ENCODE peak calls at places on chromosome 15, in five cellular contexts. D, T, J, Y and S are unnamed samples.

GRCh38 chr15:67177750-67178149 is 76.7 kb downstream of the AAGAB start:
- DNase-seq in D (no peak), T (peak), J (peak), Y (no peak), S (peak)

GRCh38 chr15:71066983-71067382 is 48.3 kb upstream of the THSD4 start:
- DNase-seq in D (no peak), T (peak), J (peak), Y (no peak), S (peak)

GRCh38 chr15:76169013-76169412 is 109.2 kb downstream of the TMEM266 start:
- DNase-seq in D (no peak), T (no peak), J (no peak), Y (no peak), S (peak)

GRCh38 chr15:31483053-31483923 is 156.7 kb downstream of the KLF13 start:
- DNase-seq in D (no peak), T (no peak), J (no peak), Y (no peak), S (no peak)

GRCh38 chr15:20341901-20342605 is 199.5 kb downstream of the GOLGA6L6 start:
- DNase-seq in D (peak), T (peak), J (no peak), Y (no peak), S (no peak)

GRCh38 chr15:77144492-77145070 is 73.7 kb upstream of the TSPAN3 start:
- DNase-seq in D (no peak), T (peak), J (peak), Y (peak), S (peak)

GRCh38 chr15:78037779-78038305 is 39.7 kb downstream of the TBC1D2B start:
- DNase-seq in D (no peak), T (no peak), J (no peak), Y (no peak), S (no peak)

GRCh38 chr15:71304681-71305080 is 189.4 kb downstream of the THSD4 start:
- DNase-seq in D (no peak), T (peak), J (no peak), Y (no peak), S (peak)

GRCh38 chr15:89103481-89104171 is 15.4 kb downstream of the ABHD2 start:
- DNase-seq in D (no peak), T (no peak), J (no peak), Y (no peak), S (no peak)

GRCh38 chr15:68460166-68460565 is 28.2 kb upstream of the ITGA11 start:
- DNase-seq in D (no peak), T (no peak), J (no peak), Y (no peak), S (no peak)

GRCh38 chr15:58165661-58166060 is 27.5 kb downstream of the AQP9 start:
- DNase-seq in D (no peak), T (no peak), J (peak), Y (peak), S (peak)

GRCh38 chr15:87419341-87419740 is 837.2 kb downstream of the NTRK3 start:
- DNase-seq in D (no peak), T (peak), J (no peak), Y (no peak), S (no peak)

GRCh38 chr15:86236721-86237121 is 157.1 kb downstream of the AGBL1 start:
- DNase-seq in D (no peak), T (no peak), J (no peak), Y (no peak), S (no peak)

GRCh38 chr15:47762621-47763020 is 45.3 kb downstream of the SEMA6D start:
- DNase-seq in D (no peak), T (no peak), J (no peak), Y (no peak), S (no peak)

GRCh38 chr15:85128636-85129035 is 147.0 kb downstream of the PDE8A start:
- DNase-seq in D (no peak), T (peak), J (peak), Y (no peak), S (no peak)

GRCh38 chr15:92430067-92430435 is 36.4 kb downstream of the ST8SIA2 start:
- DNase-seq in D (no peak), T (peak), J (peak), Y (peak), S (no peak)

GRCh38 chr15:39592500-39592899 is 11.6 kb downstream of the THBS1 start:
- DNase-seq in D (no peak), T (peak), J (no peak), Y (peak), S (peak)

GRCh38 chr15:99423186-99424130 is 142.3 kb upstream of the MEF2A start:
- DNase-seq in D (no peak), T (no peak), J (no peak), Y (no peak), S (no peak)

GRCh38 chr15:40243126-40243810 is 4.4 kb downstream of the PAK6 start:
- DNase-seq in D (no peak), T (no peak), J (no peak), Y (no peak), S (no peak)

GRCh38 chr15:29089731-29090616 is 179.6 kb downstream of the NSMCE3 start:
- DNase-seq in D (no peak), T (no peak), J (peak), Y (peak), S (peak)

GRCh38 chr15:63491116-63491817 is 13.1 kb upstream of the USP3 start:
- DNase-seq in D (no peak), T (peak), J (no peak), Y (no peak), S (no peak)

GRCh38 chr15:25056484-25057429 is 102.0 kb downstream of the SNRPN start:
- DNase-seq in D (peak), T (no peak), J (no peak), Y (no peak), S (no peak)
- TF ChIP-seq CTCF in D (no peak), T (no peak), J (no peak), Y (no peak), S (no peak)

GRCh38 chr15:73928241-73928579 is 1.9 kb downstream of the LOXL1 start:
- DNase-seq in D (no peak), T (no peak), J (no peak), Y (no peak), S (no peak)
- H3K4me3 ChIP-seq in D (peak), T (peak), J (peak), Y (peak), S (peak)

GRCh38 chr15:101538996-101539395 is 49.5 kb upstream of the PCSK6 start:
- DNase-seq in D (peak), T (no peak), J (no peak), Y (no peak), S (no peak)

GRCh38 chr15:101539492-101539891 is 50.0 kb upstream of the PCSK6 start:
- DNase-seq in D (peak), T (no peak), J (no peak), Y (no peak), S (no peak)

GRCh38 chr15:101539930-101540329 is 50.4 kb upstream of the PCSK6 start:
- DNase-seq in D (peak), T (no peak), J (no peak), Y (no peak), S (no peak)

GRCh38 chr15:101541501-101542292 is 52.2 kb upstream of the PCSK6 start:
- DNase-seq in D (no peak), T (no peak), J (no peak), Y (no peak), S (no peak)

DNA sequence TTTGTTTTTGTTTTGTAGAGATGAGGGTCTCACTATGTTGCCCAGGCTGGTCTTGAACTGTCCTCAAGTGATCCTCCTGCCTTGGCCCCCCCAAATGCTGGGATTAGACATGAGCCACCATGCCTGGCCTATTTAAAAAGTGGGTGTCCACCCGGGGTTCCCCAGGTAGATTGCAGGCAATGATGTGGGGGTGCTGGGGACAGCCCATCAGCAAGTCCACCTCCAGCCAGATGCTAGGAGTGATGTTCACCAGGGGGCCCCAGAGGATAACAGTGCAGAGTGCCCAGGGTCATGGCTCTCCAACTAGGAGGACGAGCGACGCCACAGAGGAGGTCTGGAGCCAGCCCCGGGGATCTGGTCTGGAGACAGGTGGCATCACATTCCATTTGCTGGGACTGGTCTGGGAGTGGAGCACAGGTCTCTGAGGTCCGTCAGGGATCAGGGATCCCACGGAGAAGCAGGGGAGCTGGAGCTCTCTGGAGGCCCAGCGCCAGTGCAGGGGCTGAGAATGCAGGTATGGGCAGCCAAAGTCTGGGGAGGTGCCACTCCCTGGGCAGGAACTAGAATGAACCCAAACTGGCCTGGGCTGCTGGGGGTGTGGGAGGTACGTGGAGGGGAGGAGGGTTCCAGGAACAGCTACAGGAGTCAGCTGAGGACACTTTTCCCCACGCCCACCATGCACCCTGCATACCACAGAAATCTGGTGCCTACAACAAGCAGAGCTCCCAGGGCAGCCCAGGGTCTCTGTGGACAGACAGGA is 51.2 kb upstream of the PCSK6 start:
- DNase-seq in D (no peak), T (no peak), J (no peak), Y (no peak), S (no peak)
- TF ChIP-seq CTCF in D (no peak), T (no peak), J (no peak), Y (no peak), S (no peak)

GRCh38 chr15:90868261-90868689 is at the start of gene FURIN:
- DNase-seq in D (no peak), T (no peak), J (no peak), Y (no peak), S (no peak)

GRCh38 chr15:90869140-90869541 is 753 bp downstream of the FURIN start:
- DNase-seq in D (no peak), T (no peak), J (no peak), Y (no peak), S (no peak)

GRCh38 chr15:90870354-90871096 is 2.1 kb downstream of the FURIN start:
- DNase-seq in D (no peak), T (no peak), J (peak), Y (peak), S (peak)

GRCh38 chr15:90871097-90871715 is 2.8 kb downstream of the FURIN start:
- DNase-seq in D (no peak), T (peak), J (no peak), Y (peak), S (no peak)

GRCh38 chr15:90869601-90870353 is 1.4 kb downstream of the FURIN start:
- DNase-seq in D (peak), T (peak), J (peak), Y (peak), S (peak)
- H3K4me3 ChIP-seq in D (peak), T (no peak), J (no peak), Y (no peak), S (peak)

DNA sequence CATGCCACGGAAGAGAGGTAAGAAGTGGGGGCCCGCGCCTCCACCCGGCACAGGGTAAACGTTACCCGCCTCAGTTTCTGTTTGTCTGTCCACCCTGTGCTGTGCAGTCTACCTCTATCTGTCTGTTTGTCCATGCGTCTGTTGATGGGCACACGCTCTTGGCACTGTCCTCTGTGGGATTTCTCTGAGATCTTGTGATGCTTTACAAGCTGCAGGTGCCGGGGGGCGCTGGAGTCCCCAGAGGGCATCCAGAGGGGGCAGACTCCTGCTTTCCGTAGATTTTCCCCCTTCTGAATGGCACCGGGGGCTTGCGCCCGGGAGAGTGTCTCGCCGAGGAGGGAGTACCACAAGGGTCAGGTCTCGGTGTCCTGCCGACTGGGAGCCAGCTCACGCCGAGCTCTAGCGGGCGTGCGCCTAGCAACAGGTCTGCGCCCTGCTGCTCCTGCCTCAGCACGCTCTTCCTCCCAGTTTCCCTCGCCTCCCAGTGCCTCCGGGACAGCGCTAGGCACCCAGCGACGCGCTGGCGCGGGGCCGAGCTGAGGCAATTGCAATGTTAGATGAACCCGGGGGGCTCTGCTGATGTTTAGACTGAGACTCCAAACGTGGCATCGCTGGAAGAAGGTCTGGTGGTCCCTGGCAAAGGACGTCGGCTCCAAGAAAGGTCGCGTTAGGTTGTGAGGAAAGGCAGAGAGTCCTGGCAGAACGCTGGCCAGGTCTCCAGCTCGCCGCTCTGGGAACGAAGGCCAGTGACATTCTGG is 667 bp downstream of the CEMIP start:
- DNase-seq in D (no peak), T (no peak), J (peak), Y (peak), S (peak)
- TF ChIP-seq CTCF in D (no peak), T (no peak), J (no peak), Y (peak), S (no peak)

DNA sequence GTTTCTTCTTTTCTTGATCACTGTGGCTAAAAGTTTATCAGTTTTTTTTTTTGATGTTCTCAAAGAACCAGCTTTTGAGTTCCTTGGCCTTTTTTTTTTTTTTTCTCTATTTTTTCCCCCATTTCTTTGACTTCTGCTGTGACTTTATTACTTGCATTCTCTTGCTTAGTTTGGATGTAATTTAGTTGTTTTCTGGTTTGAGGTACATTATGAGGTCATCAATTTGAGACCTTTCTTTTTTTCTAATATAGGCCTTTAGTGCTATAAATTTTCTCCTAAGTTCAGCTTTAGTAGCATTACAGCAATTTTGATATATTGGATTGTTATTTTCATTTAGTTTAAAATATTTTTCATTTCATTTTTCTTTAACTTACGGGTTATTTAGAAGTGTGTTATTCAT is 35.3 kb downstream of the TCF12 start:
- DNase-seq in D (no peak), T (no peak), J (no peak), Y (no peak), S (no peak)
- H3K4me3 ChIP-seq in D (no peak), T (no peak), J (no peak), Y (no peak), S (no peak)